ENCODE peak calls at places on chromosomes 6 and 20, in eight cellular contexts. Z, X, H, S, O, I, A and B are unnamed samples.

GRCh38 chr6:149079911-149080501 is 237.5 kb upstream of the TAB2 start:
- DNase-seq in Z (no peak), H (peak), I (peak), X (peak), S (peak), O (peak), A (no peak), B (peak)

GRCh38 chr6:106446287-106446885 is 85.9 kb downstream of the CRYBG1 start:
- DNase-seq in Z (no peak), I (peak), X (peak), A (no peak), H (no peak), O (no peak), S (no peak), B (no peak)

GRCh38 chr6:5522147-5522546 is 260.8 kb downstream of the FARS2 start:
- DNase-seq in S (no peak), X (no peak), Z (no peak), I (no peak), A (no peak), H (no peak), O (no peak), B (no peak)

GRCh38 chr6:102415891-102416290 is 1022.4 kb downstream of the GRIK2 start:
- DNase-seq in X (no peak), Z (no peak), H (no peak), A (no peak), O (no peak), S (no peak), I (no peak), B (no peak)

GRCh38 chr6:52560462-52560861 is 16.4 kb downstream of the TRAM2 start:
- DNase-seq in X (no peak), I (no peak), A (no peak), Z (no peak), S (peak), O (no peak), H (no peak), B (peak)

GRCh38 chr20:19740503-19740902 is 17.6 kb upstream of the RIN2 start:
- DNase-seq in O (no peak), I (no peak), Z (no peak), S (no peak), X (no peak), A (no peak), H (no peak), B (no peak)

GRCh38 chr6:32215617-32216016 is 8.2 kb downstream of the NOTCH4 start:
- DNase-seq in X (no peak), A (no peak), O (no peak), H (no peak), Z (no peak), I (no peak), S (no peak), B (no peak)

GRCh38 chr6:38166411-38167240 is 347.1 kb downstream of the ZFAND3 start:
- DNase-seq in S (no peak), I (no peak), X (no peak), Z (no peak), O (no peak), H (no peak), A (no peak), B (no peak)

GRCh38 chr6:2492686-2493523 is 247.5 kb upstream of the GMDS start:
- DNase-seq in I (no peak), O (no peak), S (no peak), H (no peak), X (no peak), Z (no peak), A (peak), B (no peak)

GRCh38 chr20:9617062-9617461 is 102.7 kb downstream of the LAMP5 start:
- DNase-seq in I (peak), S (peak), H (peak), X (peak), Z (no peak), A (peak), O (peak), B (peak)

GRCh38 chr6:81451787-81452186 is 300.7 kb downstream of the TENT5A start:
- DNase-seq in Z (no peak), A (no peak), I (peak), X (peak), H (no peak), S (peak), O (no peak), B (no peak)

GRCh38 chr20:17460119-17460518 is 71.1 kb downstream of the BFSP1 start:
- DNase-seq in I (no peak), A (no peak), X (no peak), Z (no peak), H (no peak), O (no peak), S (no peak), B (no peak)

GRCh38 chr6:114157848-114158247 is 185.0 kb downstream of the HS3ST5 start:
- DNase-seq in X (no peak), H (no peak), O (no peak), S (no peak), A (no peak), I (no peak), Z (no peak), B (no peak)

GRCh38 chr20:21396045-21396893 is 1.1 kb downstream of the NKX2-4 start:
- DNase-seq in I (no peak), O (no peak), Z (no peak), A (no peak), S (no peak), H (no peak), X (no peak), B (peak)

GRCh38 chr20:49775229-49775693 is 37.4 kb upstream of the SLC9A8 start:
- DNase-seq in O (peak), S (peak), X (peak), Z (no peak), A (peak), I (peak), H (peak), B (peak)

GRCh38 chr6:11374036-11375010 is 141.9 kb upstream of the NEDD9 start:
- DNase-seq in Z (no peak), X (no peak), S (no peak), I (no peak), A (no peak), H (no peak), O (no peak), B (no peak)

GRCh38 chr6:5723905-5724691 is 282.6 kb downstream of the NRN1 start:
- DNase-seq in X (no peak), I (no peak), Z (peak), A (no peak), H (no peak), S (no peak), O (no peak), B (no peak)

GRCh38 chr20:7770578-7770977 is 169.7 kb downstream of the HAO1 start:
- DNase-seq in S (peak), H (no peak), Z (no peak), O (no peak), A (no peak), I (peak), X (no peak), B (no peak)

GRCh38 chr6:170112583-170112860 is 178.4 kb downstream of the DLL1 start:
- DNase-seq in Z (no peak), A (peak), I (no peak), O (no peak), X (no peak), H (no peak), S (no peak), B (no peak)

GRCh38 chr6:161168281-161168891 is 105.5 kb downstream of the AGPAT4 start:
- DNase-seq in Z (no peak), O (peak), I (peak), H (no peak), S (peak), A (no peak), X (peak), B (peak)

GRCh38 chr6:18837013-18837412 is 449.9 kb downstream of the RNF144B start:
- DNase-seq in I (no peak), X (no peak), H (no peak), O (no peak), S (no peak), Z (no peak), A (no peak), B (no peak)

DNA sequence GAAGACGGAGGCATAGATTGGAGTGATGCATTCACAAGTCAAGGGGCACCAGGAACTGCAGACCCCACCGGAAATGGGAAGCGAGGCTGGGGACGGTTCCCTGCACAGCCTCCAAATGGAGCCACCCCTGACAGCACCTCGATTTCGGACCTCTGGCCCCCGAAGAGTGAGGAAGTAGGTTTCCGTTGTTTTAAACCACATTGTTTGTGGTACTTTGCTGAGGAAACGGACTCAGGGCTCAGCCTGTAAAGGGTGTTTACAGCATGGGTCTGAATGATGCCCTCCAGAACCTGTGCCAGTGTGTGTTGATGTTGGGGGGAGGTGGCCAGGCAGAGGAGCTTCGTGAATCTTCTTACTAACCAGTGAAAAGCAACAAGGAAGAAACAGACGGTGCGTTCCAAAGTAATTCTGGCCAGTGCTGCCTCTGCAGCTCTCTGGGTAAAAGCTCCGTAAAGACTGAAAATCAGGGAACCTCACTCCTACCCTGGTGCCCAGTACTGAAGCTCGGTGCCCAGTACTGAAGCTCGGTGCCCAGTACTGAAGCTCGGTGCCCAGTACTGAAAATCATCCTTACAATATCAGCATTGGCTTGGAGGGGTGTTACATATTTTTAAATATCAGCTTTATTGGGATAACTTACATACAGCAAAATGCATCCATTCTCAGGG is 30.1 kb upstream of the CCR6 start:
- DNase-seq in S (no peak), H (no peak), O (no peak), X (no peak), I (no peak), Z (peak), A (no peak), B (peak)
- TF ChIP-seq CTCF in S (no peak), H (no peak), O (no peak), X (no peak), I (no peak), Z (no peak), A (no peak), B (no peak)

GRCh38 chr6:155582016-155582991 is 126.7 kb upstream of the NOX3 start:
- DNase-seq in A (no peak), O (no peak), S (no peak), I (no peak), X (no peak), Z (no peak), H (no peak), B (no peak)

GRCh38 chr6:155586036-155586557 is 130.5 kb upstream of the NOX3 start:
- DNase-seq in S (no peak), O (no peak), A (no peak), Z (no peak), X (no peak), H (no peak), I (no peak), B (no peak)

GRCh38 chr6:155583997-155584396 is 128.4 kb upstream of the NOX3 start:
- DNase-seq in H (no peak), X (no peak), A (no peak), S (no peak), Z (no peak), O (no peak), I (peak), B (no peak)

DNA sequence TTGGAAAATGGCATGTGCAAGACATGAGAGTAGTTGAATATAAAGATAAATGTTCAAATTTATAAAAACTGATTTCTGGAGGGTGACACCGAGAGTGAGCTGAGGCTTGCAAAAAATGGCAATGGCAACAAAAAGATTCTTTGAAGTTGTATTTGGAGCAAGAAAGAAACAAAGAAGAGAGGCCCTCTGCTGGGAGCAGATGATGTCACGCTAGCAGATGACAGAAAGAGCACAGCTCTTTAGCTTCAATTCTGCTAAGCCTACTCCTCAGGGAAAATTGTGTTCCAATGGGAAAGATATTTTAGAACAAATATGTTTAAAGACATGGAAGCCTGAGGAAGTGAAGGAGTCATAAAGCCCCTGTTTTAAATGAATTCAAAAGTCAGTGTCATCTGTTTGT is 125.3 kb upstream of the NOX3 start:
- DNase-seq in A (no peak), S (no peak), Z (no peak), X (no peak), H (no peak), I (no peak), O (no peak), B (no peak)
- TF ChIP-seq CTCF in A (no peak), S (peak), Z (no peak), X (no peak), H (no peak), I (no peak), O (no peak), B (peak)

GRCh38 chr6:33965766-33966165 is 162.0 kb upstream of the MLN start:
- DNase-seq in I (no peak), X (no peak), Z (peak), S (no peak), H (no peak), O (no peak), A (no peak), B (no peak)

GRCh38 chr6:33966536-33966935 is 162.7 kb upstream of the MLN start:
- DNase-seq in Z (no peak), H (peak), X (no peak), I (no peak), S (no peak), A (no peak), O (no peak), B (no peak)

GRCh38 chr6:33967266-33967767 is 163.5 kb upstream of the MLN start:
- DNase-seq in I (no peak), S (no peak), Z (peak), A (no peak), X (no peak), H (peak), O (no peak), B (no peak)

GRCh38 chr6:33971580-33971979 is 167.8 kb upstream of the MLN start:
- DNase-seq in H (no peak), O (no peak), I (no peak), Z (no peak), X (no peak), A (no peak), S (no peak), B (no peak)

GRCh38 chr6:33967966-33968724 is 164.3 kb upstream of the MLN start:
- DNase-seq in I (peak), X (no peak), A (no peak), H (peak), S (no peak), O (no peak), Z (peak), B (peak)
- TF ChIP-seq CTCF in I (peak), X (no peak), A (no peak), H (no peak), S (peak), O (no peak), Z (no peak), B (peak)

DNA sequence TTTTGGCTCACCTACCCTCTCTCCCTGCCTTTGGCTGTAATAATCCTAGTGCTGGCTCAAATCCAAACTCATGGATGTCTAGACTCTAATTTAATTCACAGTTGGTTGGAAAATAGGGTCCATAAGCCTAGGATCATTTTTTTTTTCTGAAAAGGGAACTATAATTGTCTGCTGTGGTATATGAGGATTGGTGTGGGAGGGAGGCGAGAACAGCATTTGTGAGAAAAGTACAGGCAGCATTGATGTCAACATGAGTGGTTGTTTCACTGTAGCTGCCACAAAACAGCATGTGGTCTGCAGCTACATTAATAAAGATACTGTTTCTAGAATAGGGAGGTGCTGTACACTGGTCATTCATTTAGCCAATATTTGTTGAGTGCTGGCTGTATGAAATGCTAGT is 18.6 kb upstream of the POLR1H start:
- DNase-seq in Z (no peak), X (no peak), O (no peak), A (no peak), I (no peak), S (no peak), H (no peak), B (no peak)
- TF ChIP-seq CTCF in Z (no peak), X (no peak), O (no peak), A (no peak), I (no peak), S (no peak), H (no peak), B (no peak)

GRCh38 chr6:144090384-144090783 is 5.0 kb downstream of the SF3B5 start:
- DNase-seq in X (no peak), Z (no peak), S (no peak), O (no peak), I (no peak), H (no peak), A (no peak), B (no peak)
- TF ChIP-seq CTCF in X (no peak), Z (no peak), S (no peak), O (no peak), I (no peak), H (no peak), A (no peak), B (no peak)

GRCh38 chr6:99790679-99791078 is 184.0 kb downstream of the PRDM13 start:
- DNase-seq in H (no peak), O (no peak), A (no peak), I (no peak), X (peak), S (no peak), Z (no peak), B (no peak)
- TF ChIP-seq CTCF in H (no peak), O (peak), A (no peak), I (no peak), X (peak), S (no peak), Z (no peak), B (peak)

DNA sequence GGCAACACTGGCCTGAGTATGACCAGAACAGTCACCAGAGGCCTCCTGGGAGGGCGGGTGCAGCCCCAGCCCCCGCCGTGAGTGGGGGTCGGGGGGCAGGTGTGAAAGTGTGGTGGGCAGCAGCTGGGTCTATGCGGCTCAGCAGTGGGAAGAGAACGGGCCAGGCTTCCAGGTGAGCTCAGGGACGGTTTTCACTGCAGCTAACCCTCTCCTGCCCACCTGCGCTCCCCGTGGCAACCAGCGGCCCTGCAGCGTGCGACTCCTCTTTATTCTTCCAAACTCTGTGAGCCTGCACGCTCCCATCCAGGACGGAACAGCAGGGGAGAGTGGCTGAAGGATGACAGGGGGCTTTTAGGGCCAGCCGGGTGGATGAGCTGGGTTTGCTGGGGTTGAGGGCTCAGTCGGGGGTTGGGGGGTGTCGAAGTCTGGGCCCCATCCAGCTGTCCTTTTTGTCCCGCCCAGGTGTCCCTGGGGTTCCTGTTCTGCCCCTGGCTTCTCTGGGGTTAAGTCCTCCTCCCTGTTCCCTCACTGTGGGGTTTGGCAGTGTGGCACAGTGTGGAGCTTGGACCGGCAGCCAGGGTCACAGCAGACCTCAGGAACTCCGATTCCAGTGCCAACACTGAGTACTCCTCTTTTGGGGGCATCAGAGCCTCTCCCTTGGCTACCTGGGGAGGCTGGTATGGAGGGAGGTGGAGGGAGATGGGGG is 859 bp upstream of the BIRC7 start:
- DNase-seq in O (no peak), A (peak), X (peak), H (peak), I (no peak), Z (no peak), S (no peak), B (peak)
- TF ChIP-seq CTCF in O (no peak), A (no peak), X (peak), H (peak), I (peak), Z (no peak), S (peak), B (peak)

DNA sequence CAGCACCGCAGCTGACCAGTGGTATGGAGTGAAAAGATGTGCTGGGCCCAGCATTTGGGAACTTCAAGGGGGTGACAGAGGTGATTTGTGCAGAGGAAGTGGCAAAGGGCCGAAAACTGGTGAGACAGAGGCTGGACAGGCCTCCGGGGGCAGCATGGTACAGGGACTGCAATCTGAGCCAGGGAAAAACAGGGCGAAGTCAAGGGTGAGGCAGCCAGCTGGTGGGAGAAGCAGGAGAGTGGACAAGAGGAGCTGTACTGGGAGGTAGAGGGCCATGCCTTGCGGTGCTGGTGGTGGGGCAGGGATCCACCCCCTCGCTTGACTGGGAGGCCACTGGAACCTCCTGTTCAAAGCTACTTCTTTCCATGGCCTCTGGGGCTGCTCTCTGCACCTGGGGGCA is 7.3 kb upstream of the GFRA4 start:
- DNase-seq in S (no peak), Z (no peak), H (no peak), X (no peak), A (no peak), O (no peak), I (no peak), B (peak)
- TF ChIP-seq CTCF in S (peak), Z (no peak), H (no peak), X (no peak), A (no peak), O (no peak), I (peak), B (peak)

GRCh38 chr20:2299301-2299700 is 3.5 kb downstream of the TGM3 start:
- DNase-seq in A (peak), S (no peak), I (peak), Z (peak), O (peak), X (no peak), H (peak), B (no peak)
- TF ChIP-seq CTCF in A (no peak), S (no peak), I (no peak), Z (no peak), O (no peak), X (no peak), H (no peak), B (no peak)